ENCODE peak calls at places on chromosomes 12 and 14, in ten cellular contexts. T, J, L, R, C, V, S, K, U and G are unnamed samples.

GRCh38 chr12:7189398-7190267 is at the start of gene PEX5:
- DNase-seq in T (peak), J (peak), L (peak), R (peak), C (peak), V (peak), S (peak), K (peak), U (peak), G (peak)

GRCh38 chr14:50260511-50260910 is 29.1 kb upstream of the SOS2 start:
- DNase-seq in T (no peak), J (no peak), L (peak), R (peak), C (no peak), V (no peak), S (peak), K (no peak), U (peak), G (no peak)

GRCh38 chr14:31251028-31251958 is 43.7 kb upstream of the HECTD1 start:
- DNase-seq in T (no peak), J (no peak), L (no peak), R (no peak), C (no peak), V (no peak), S (no peak), K (no peak), U (no peak), G (no peak)

GRCh38 chr14:69398053-69398817 is at the start of the genes ERH and SLC39A9:
- DNase-seq in T (peak), J (peak), L (peak), R (peak), C (peak), V (peak), S (peak), K (peak), U (peak), G (peak)

GRCh38 chr14:101815994-101816393 is 54.5 kb downstream of the PPP2R5C start:
- DNase-seq in T (no peak), J (no peak), L (no peak), R (no peak), C (no peak), V (no peak), S (no peak), K (no peak), U (no peak), G (no peak)

GRCh38 chr12:65537978-65538377 is 259.5 kb downstream of the MSRB3 start:
- DNase-seq in T (no peak), J (peak), L (no peak), R (no peak), C (no peak), V (no peak), S (peak), K (no peak), U (no peak), G (no peak)

GRCh38 chr12:6229823-6230222 is 29.6 kb downstream of the CD9 start:
- DNase-seq in T (no peak), J (no peak), L (peak), R (peak), C (peak), V (peak), S (peak), K (peak), U (peak), G (peak)

GRCh38 chr12:3491938-3492867 is 1.2 kb downstream of the PRMT8 start:
- DNase-seq in T (peak), J (no peak), L (peak), R (peak), C (peak), V (peak), S (peak), K (peak), U (peak), G (peak)

GRCh38 chr12:81598205-81598604 is 160.9 kb downstream of the PPFIA2 start:
- DNase-seq in T (no peak), J (no peak), L (no peak), R (no peak), C (no peak), V (no peak), S (no peak), K (no peak), U (peak), G (no peak)

GRCh38 chr12:53468286-53468685 is 16.4 kb downstream of the PCBP2 start:
- DNase-seq in T (no peak), J (no peak), L (no peak), R (no peak), C (no peak), V (no peak), S (no peak), K (no peak), U (no peak), G (no peak)

GRCh38 chr12:59940676-59941342 is 345.0 kb downstream of the SLC16A7 start:
- DNase-seq in T (no peak), J (no peak), L (no peak), R (no peak), C (no peak), V (no peak), S (no peak), K (no peak), U (peak), G (no peak)

GRCh38 chr12:85130631-85131030 is 94.5 kb downstream of the LRRIQ1 start:
- DNase-seq in T (no peak), J (no peak), L (peak), R (peak), C (no peak), V (no peak), S (no peak), K (no peak), U (peak), G (no peak)

GRCh38 chr14:103520269-103520656 is 2.4 kb downstream of the CKB start:
- DNase-seq in T (no peak), J (no peak), L (no peak), R (no peak), C (peak), V (peak), S (no peak), K (no peak), U (no peak), G (no peak)

GRCh38 chr14:33950320-33951182 is at the start of gene EGLN3:
- DNase-seq in T (peak), J (no peak), L (peak), R (peak), C (peak), V (peak), S (peak), K (peak), U (peak), G (peak)

GRCh38 chr14:105197274-105197673 is 16.2 kb upstream of the NUDT14 start:
- DNase-seq in T (no peak), J (no peak), L (peak), R (peak), C (no peak), V (peak), S (peak), K (no peak), U (peak), G (no peak)

GRCh38 chr12:12736759-12737676 is 19.9 kb downstream of the CDKN1B start:
- DNase-seq in T (no peak), J (no peak), L (peak), R (peak), C (no peak), V (no peak), S (peak), K (no peak), U (peak), G (no peak)

GRCh38 chr14:37842106-37842505 is 246.7 kb downstream of the TTC6 start:
- DNase-seq in T (no peak), J (no peak), L (no peak), R (no peak), C (no peak), V (no peak), S (no peak), K (no peak), U (no peak), G (no peak)

GRCh38 chr12:120091371-120092090 is 25.0 kb downstream of the RAB35 start:
- DNase-seq in T (no peak), J (no peak), L (no peak), R (peak), C (peak), V (peak), S (no peak), K (no peak), U (no peak), G (no peak)

GRCh38 chr12:58895053-58895452 is 25.3 kb downstream of the LRIG3 start:
- DNase-seq in T (no peak), J (no peak), L (no peak), R (no peak), C (no peak), V (no peak), S (no peak), K (no peak), U (no peak), G (no peak)

GRCh38 chr12:46900734-46901463 is 75.1 kb upstream of the SLC38A4 start:
- DNase-seq in T (no peak), J (no peak), L (no peak), R (no peak), C (no peak), V (no peak), S (no peak), K (no peak), U (no peak), G (no peak)

GRCh38 chr12:115916910-115917668 is 360.4 kb downstream of the MED13L start:
- DNase-seq in T (peak), J (no peak), L (peak), R (peak), C (peak), V (peak), S (peak), K (peak), U (no peak), G (peak)

GRCh38 chr12:98572010-98572409 is 21.5 kb upstream of the SLC25A3 start:
- DNase-seq in T (no peak), J (no peak), L (no peak), R (peak), C (no peak), V (no peak), S (no peak), K (no peak), U (no peak), G (no peak)

GRCh38 chr12:97075583-97076268 is 168.7 kb downstream of the NEDD1 start:
- DNase-seq in T (no peak), J (peak), L (no peak), R (peak), C (no peak), V (no peak), S (peak), K (no peak), U (peak), G (no peak)

GRCh38 chr12:49043856-49044258 is 16.7 kb downstream of the KMT2D start:
- DNase-seq in T (no peak), J (no peak), L (peak), R (peak), C (no peak), V (peak), S (peak), K (peak), U (peak), G (peak)

DNA sequence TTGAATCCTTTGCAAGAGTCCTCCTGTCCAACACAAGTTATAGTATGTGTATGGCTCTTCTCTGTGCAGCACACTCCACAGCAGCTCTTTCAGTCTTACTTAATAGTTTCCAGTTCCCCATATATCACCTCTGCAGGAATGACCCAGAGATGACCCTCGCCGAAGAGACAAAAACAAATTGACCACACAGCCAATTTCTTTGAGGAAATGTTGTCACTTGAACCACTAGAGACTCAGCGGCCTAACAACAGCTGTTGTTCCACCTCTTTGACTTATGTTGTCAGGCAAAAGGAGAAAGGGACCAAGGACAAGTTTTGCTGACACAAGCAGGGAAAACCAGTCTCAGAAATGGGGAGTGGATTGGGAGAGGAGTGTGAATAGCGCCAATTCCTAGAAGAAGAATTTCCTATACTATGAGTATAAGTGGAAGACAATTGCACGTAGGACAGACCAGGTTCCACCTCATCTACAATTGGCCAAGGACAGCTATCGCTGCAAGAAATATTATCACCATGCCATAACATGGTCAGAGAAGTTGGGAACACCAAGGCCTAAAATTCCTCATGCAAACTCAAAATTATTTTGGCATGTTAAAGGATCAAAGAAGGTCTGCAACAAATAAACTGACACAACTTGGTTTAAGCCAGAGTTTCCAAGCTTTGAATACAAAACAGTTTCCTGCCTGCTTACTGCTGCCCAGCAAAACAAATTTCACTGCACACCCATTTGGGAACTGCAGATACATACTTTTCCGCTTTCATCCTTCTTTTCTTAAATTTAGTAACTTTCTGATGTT is 41.7 kb upstream of the ITPR2 start:
- DNase-seq in T (no peak), J (no peak), L (no peak), R (no peak), C (no peak), V (no peak), S (no peak), K (no peak), U (no peak), G (no peak)
- TF ChIP-seq CTCF in T (no peak), J (no peak), L (no peak), R (no peak), C (no peak), V (no peak), S (no peak), K (no peak), U (no peak), G (no peak)

GRCh38 chr12:8562310-8562709 is 21.6 kb upstream of the CLEC4E start:
- DNase-seq in T (no peak), J (no peak), L (no peak), R (no peak), C (no peak), V (no peak), S (no peak), K (no peak), U (no peak), G (no peak)
- TF ChIP-seq CTCF in T (peak), J (peak), L (no peak), R (no peak), C (no peak), V (no peak), S (peak), K (no peak), U (peak), G (no peak)

GRCh38 chr14:67619446-67620216 is at the start of gene ARG2:
- DNase-seq in T (peak), J (peak), L (peak), R (peak), C (peak), V (peak), S (peak), K (peak), U (peak), G (peak)
- TF ChIP-seq CTCF in T (no peak), J (no peak), L (no peak), R (peak), C (no peak), V (no peak), S (no peak), K (no peak), U (no peak), G (no peak)

GRCh38 chr12:121811434-121812319 is 7.9 kb downstream of the SETD1B start:
- DNase-seq in T (peak), J (no peak), L (peak), R (peak), C (peak), V (peak), S (peak), K (peak), U (peak), G (peak)

GRCh38 chr12:121813951-121814350 is 10.1 kb downstream of the SETD1B start:
- DNase-seq in T (no peak), J (no peak), L (no peak), R (no peak), C (peak), V (peak), S (no peak), K (no peak), U (no peak), G (no peak)

GRCh38 chr12:121810833-121811433 is 7.1 kb downstream of the SETD1B start:
- DNase-seq in T (no peak), J (no peak), L (no peak), R (no peak), C (no peak), V (no peak), S (no peak), K (no peak), U (no peak), G (no peak)

GRCh38 chr12:121812921-121813896 is 9.4 kb downstream of the SETD1B start:
- DNase-seq in T (no peak), J (no peak), L (peak), R (peak), C (peak), V (peak), S (no peak), K (peak), U (no peak), G (no peak)

DNA sequence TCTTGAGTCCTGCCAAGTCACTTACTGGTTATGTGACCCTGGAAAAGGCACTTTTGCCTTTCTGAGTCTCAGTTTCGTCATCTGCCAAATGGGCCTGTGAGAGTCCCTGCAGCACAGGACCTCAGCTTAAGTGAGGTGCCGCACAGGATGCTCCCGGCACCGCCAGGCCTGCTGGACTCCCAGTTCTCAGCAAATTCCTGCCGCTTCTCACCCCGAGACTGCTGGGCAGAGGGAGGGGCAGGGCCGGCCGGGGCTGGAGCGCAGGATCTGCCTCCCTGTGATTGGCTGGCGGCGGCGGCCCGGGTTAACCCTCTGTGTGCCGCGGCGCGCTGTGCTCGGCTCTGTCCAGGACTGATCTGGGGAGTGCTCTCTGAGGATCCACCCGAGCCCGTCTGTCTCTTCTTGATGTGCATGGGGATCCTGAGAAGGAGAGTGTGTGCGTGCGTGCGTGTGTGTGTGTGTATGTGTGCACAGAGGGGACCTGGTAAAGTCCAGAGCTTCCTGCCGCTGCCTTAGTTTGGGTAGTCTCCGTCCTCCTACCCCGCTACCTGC is 8.6 kb downstream of the SETD1B start:
- DNase-seq in T (no peak), J (no peak), L (peak), R (peak), C (peak), V (peak), S (peak), K (peak), U (peak), G (peak)
- TF ChIP-seq CTCF in T (peak), J (no peak), L (no peak), R (no peak), C (peak), V (peak), S (no peak), K (peak), U (no peak), G (peak)

DNA sequence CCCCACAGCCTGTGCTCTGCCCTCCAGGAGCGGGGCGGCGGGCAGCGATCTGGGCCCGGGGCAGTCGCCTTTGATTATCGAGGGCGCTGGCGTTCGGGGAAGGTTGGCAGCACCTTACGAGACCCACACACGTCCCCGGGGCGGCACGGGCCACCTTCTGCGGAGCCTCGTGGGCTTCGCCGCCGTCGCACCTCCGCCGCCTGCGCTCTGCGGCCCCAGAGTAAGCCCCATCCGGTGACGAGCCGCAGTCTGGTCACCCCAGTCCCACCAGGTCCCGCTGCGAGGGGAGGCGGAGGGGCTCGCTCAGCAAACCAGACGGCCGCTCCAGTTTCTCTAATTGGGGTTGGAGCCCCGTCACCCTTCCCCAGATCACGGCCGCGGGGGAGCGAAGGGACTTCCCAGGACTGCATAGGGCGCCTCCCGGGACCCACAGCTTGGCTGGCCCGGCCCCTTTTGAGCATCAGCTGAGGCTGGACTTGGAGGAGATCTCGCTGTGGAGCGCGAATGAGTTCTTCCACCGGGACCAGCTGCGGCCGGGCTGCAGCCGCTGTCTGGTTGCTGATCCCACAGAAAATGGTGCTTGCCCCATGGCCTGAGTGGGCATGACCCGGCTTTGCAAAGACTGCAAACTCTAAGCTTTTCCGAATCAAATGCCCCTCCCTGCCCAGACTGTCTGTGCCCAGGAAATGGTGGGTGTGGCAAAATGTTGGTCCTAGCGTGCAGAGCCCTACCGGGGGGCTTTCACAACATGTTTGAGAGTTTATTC is 559 bp downstream of the LGALS3 start:
- DNase-seq in T (peak), J (no peak), L (peak), R (peak), C (peak), V (peak), S (peak), K (peak), U (peak), G (peak)
- TF ChIP-seq CTCF in T (no peak), J (no peak), L (no peak), R (no peak), C (no peak), V (no peak), S (no peak), K (no peak), U (no peak), G (no peak)

GRCh38 chr14:95895720-95896119 is 19.1 kb downstream of the TUNAR start:
- DNase-seq in T (no peak), J (no peak), L (no peak), R (no peak), C (no peak), V (no peak), S (no peak), K (no peak), U (no peak), G (peak)
- TF ChIP-seq CTCF in T (peak), J (peak), L (no peak), R (no peak), C (no peak), V (no peak), S (peak), K (peak), U (no peak), G (peak)

GRCh38 chr14:29536886-29537511 is 390.6 kb downstream of the PRKD1 start:
- DNase-seq in T (no peak), J (no peak), L (peak), R (peak), C (no peak), V (no peak), S (no peak), K (no peak), U (peak), G (no peak)
- TF ChIP-seq CTCF in T (peak), J (peak), L (peak), R (peak), C (no peak), V (peak), S (no peak), K (peak), U (peak), G (peak)

DNA sequence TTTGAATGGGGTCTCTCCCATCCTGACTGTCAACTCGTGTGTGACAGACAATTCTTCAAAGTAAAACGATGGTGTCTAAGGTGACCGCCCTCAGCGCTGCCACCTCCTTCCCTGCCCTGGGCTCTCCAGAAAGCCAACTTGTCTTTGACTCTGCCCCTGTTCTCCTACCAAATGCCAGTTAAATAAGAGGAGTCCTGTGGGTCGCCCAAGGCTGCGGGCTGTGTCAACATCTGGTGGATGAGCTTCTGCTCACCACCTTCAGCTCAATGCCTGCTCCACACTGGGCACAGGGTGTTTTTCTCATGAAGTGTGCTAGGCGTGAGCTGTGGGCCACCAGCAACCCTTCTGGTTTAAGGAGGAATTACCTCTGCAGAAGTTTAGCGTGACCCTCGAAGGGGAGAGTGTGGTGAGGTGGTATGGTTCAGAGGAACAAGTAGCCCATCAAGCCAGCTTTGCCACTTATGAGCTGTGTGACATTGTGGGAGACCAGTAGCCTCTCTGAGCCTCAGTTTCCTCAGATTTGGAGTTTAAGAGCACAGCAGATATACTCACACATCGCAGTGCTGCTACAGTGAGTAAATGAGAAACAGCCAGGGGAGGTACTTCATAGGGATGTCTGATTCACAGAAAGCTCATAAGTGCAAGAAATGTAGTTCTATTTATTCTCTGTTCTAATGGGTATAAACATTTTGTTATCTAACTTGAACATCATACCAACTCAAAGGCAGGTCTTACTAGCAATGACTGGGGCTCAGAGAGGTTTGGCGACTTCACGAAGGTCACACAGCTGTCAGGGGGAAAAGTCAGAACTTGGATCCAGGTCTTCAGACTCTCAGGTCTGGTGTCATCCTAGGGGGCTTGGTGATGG is 12.1 kb downstream of the SERPINA1 start:
- DNase-seq in T (no peak), J (no peak), L (no peak), R (no peak), C (no peak), V (no peak), S (no peak), K (peak), U (no peak), G (no peak)
- TF ChIP-seq CTCF in T (no peak), J (no peak), L (no peak), R (no peak), C (no peak), V (no peak), S (no peak), K (no peak), U (no peak), G (no peak)